ENCODE peak calls at places on chromosomes 4 and X, in six cellular contexts. F is left ventricle myocardium inferior, K is GM23248, Z is upper lobe of right lung, I is brain microvascular endothelial cell, B is body of pancreas. T is an unnamed sample.
A peak's percentile ranks its signal among the peaks of the same experiment; 100 is the strongest.

GRCh38 chr4:127783026-127783769 is 1.1 kb downstream of the HSPA4L start:
- DNase-seq in F (peak; percentile 66), K (peak; percentile 66), Z (peak; percentile 71), I (peak; percentile 54), B (peak; percentile 73), T (peak; percentile 60)

GRCh38 chr4:5469151-5469775 is 239.1 kb downstream of the EVC2 start:
- DNase-seq in F (no peak), K (no peak), Z (no peak), I (no peak), B (no peak), T (no peak)

GRCh38 chrX:111376897-111377601 is 34.9 kb downstream of the DCX start:
- DNase-seq in F (no peak), K (no peak), Z (no peak), I (no peak), B (no peak), T (no peak)

GRCh38 chr4:159169903-159170302 is 67.0 kb downstream of the RAPGEF2 start:
- DNase-seq in F (no peak), K (no peak), Z (no peak), I (no peak), B (no peak), T (no peak)

GRCh38 chr4:48162162-48162561 is 28.1 kb upstream of the TXK start:
- DNase-seq in F (no peak), K (no peak), Z (no peak), I (peak; percentile 37), B (no peak), T (no peak)

GRCh38 chr4:128974203-128974602 is 119.1 kb downstream of the SCLT1 start:
- DNase-seq in F (no peak), K (no peak), Z (no peak), I (no peak), B (no peak), T (no peak)

GRCh38 chrX:44435047-44435446 is 91.6 kb upstream of the EFHC2 start:
- DNase-seq in F (no peak), K (no peak), Z (no peak), I (no peak), B (no peak), T (no peak)

GRCh38 chrX:19571708-19572107 is 56.4 kb upstream of the MAP3K15 start:
- DNase-seq in F (no peak), K (no peak), Z (no peak), I (no peak), B (no peak), T (no peak)

GRCh38 chr4:112536123-112536522 is 20.1 kb upstream of the NEUROG2 start:
- DNase-seq in F (no peak), K (no peak), Z (no peak), I (no peak), B (no peak), T (no peak)

GRCh38 chrX:53318766-53319353 is 37.5 kb upstream of the IQSEC2 start:
- DNase-seq in F (no peak), K (no peak), Z (no peak), I (no peak), B (no peak), T (no peak)

GRCh38 chrX:69616520-69617203 is 749 bp downstream of the EDA start:
- DNase-seq in F (peak; percentile 33), K (peak; percentile 4), Z (peak; percentile 63), I (no peak), B (peak; percentile 11), T (peak; percentile 25)

GRCh38 chr4:2944882-2945526 is 18.2 kb downstream of the NOP14 start:
- DNase-seq in F (no peak), K (no peak), Z (no peak), I (no peak), B (no peak), T (no peak)

GRCh38 chr4:42282081-42282901 is 115.0 kb upstream of the SHISA3 start:
- DNase-seq in F (peak; percentile 29), K (peak; percentile 85), Z (no peak), I (peak; percentile 75), B (peak; percentile 35), T (peak; percentile 30)

GRCh38 chr4:150229538-150229937 is 151.3 kb downstream of the DCLK2 start:
- DNase-seq in F (no peak), K (peak; percentile 64), Z (no peak), I (peak; percentile 57), B (no peak), T (no peak)

GRCh38 chrX:104432321-104432720 is 133.7 kb upstream of the IL1RAPL2 start:
- DNase-seq in F (no peak), K (no peak), Z (no peak), I (no peak), B (no peak), T (no peak)

GRCh38 chr4:106852416-106852815 is 183.7 kb downstream of the DKK2 start:
- DNase-seq in F (no peak), K (no peak), Z (no peak), I (no peak), B (no peak), T (no peak)

GRCh38 chr4:96036781-96037180 is 196.9 kb downstream of the PDHA2 start:
- DNase-seq in F (no peak), K (no peak), Z (no peak), I (no peak), B (no peak), T (no peak)

GRCh38 chrX:150410513-150410912 is 47.4 kb downstream of the MAMLD1 start:
- DNase-seq in F (no peak), K (no peak), Z (no peak), I (no peak), B (no peak), T (no peak)

GRCh38 chr4:123352240-123352945 is 44.2 kb upstream of the SPRY1 start:
- DNase-seq in F (no peak), K (peak; percentile 40), Z (no peak), I (no peak), B (no peak), T (no peak)

GRCh38 chr4:152968806-152969394 is 32.8 kb downstream of the FHDC1 start:
- DNase-seq in F (no peak), K (peak; percentile 75), Z (no peak), I (no peak), B (no peak), T (no peak)

GRCh38 chr4:2469192-2469984 is 482 bp downstream of the RNF4 start:
- DNase-seq in F (peak; percentile 34), K (peak; percentile 63), Z (peak; percentile 79), I (no peak), B (peak; percentile 47), T (peak; percentile 67)

DNA sequence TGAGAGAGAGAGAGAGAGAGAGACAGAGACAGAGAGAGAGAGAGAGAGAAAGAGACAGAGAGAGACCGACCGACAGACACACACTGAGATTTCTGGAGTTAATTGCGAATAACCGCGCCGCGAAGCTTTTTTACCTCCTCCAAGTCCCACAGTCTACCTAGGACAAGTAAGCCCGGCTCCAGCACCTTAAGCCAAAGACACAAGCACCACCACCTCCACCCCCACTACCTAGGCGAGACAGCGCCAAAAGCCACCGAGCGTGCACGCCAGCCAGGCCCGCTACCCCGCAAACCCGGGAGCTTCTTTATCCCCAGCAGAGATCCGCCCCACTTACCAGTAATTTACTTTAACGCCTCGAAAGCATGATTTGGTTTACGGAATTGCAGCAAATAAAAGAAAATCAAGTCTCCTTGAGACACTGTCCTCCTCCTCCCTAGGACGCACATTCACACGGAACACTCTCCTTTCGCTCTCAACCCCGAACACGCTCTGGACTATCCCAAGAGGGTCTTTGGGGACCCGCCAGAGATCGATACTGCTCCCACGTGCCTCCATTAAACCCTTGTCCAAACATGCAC is 649.6 kb upstream of the DIPK2B start:
- DNase-seq in F (no peak), K (peak; percentile 27), Z (no peak), I (no peak), B (no peak), T (no peak)
- H3K27ac ChIP-seq in F (no peak overlapping the region), K (no peak overlapping the region), Z (peak overlapping the region; percentile 30), I (no peak overlapping the region), B (no peak overlapping the region), T (peak overlapping the region; percentile 47)

GRCh38 chr4:185318679-185319078 is 77.0 kb downstream of the LRP2BP start:
- DNase-seq in F (no peak), K (no peak), Z (no peak), I (no peak), B (no peak), T (no peak)
- H3K27ac ChIP-seq in F (no peak overlapping the region), K (no peak overlapping the region), Z (no peak overlapping the region), I (peak overlapping the region; percentile 28), B (no peak overlapping the region), T (no peak overlapping the region)

DNA sequence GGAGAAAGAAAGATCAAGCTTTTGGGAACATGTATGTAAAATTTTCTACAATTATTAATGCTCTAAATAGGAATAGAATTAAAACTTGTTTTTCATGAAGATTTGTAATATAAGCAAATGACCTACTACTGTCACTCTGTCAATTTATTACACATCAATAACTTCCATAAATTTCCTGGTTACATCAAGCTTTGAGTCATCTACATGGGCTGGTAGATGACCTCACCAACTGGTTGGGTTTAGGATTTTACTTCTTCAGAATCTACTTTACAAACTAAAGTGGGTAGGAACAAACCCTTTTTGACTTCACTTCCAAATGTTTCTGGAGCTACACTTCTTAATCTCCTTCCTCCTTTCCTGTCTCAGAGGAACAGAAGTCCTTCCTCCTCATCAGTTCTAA is 12.0 kb upstream of the LRAT start:
- DNase-seq in F (no peak), K (no peak), Z (no peak), I (no peak), B (no peak), T (no peak)
- H3K27ac ChIP-seq in F (no peak overlapping the region), K (no peak overlapping the region), Z (no peak overlapping the region), I (no peak overlapping the region), B (no peak overlapping the region), T (no peak overlapping the region)

GRCh38 chr4:8131210-8131609 is 27.4 kb downstream of the ABLIM2 start:
- DNase-seq in F (no peak), K (no peak), Z (no peak), I (no peak), B (no peak), T (no peak)
- H3K27ac ChIP-seq in F (no peak overlapping the region), K (no peak overlapping the region), Z (no peak overlapping the region), I (no peak overlapping the region), B (no peak overlapping the region), T (no peak overlapping the region)

GRCh38 chr4:119080721-119081541 is 54.7 kb upstream of the MYOZ2 start:
- DNase-seq in F (no peak), K (peak; percentile 13), Z (no peak), I (no peak), B (no peak), T (no peak)
- H3K27ac ChIP-seq in F (peak overlapping the region; percentile 68), K (no peak overlapping the region), Z (no peak overlapping the region), I (no peak overlapping the region), B (no peak overlapping the region), T (peak overlapping the region; percentile 51)

GRCh38 chr4:568962-569361 is 7.1 kb downstream of the TMEM271 start:
- DNase-seq in F (no peak), K (no peak), Z (no peak), I (no peak), B (no peak), T (no peak)

GRCh38 chr4:567457-568350 is 8.4 kb downstream of the TMEM271 start:
- DNase-seq in F (no peak), K (no peak), Z (no peak), I (no peak), B (no peak), T (no peak)

GRCh38 chr4:569958-570667 is 6.0 kb downstream of the TMEM271 start:
- DNase-seq in F (no peak), K (no peak), Z (no peak), I (no peak), B (no peak), T (no peak)

GRCh38 chr4:566508-567295 is 9.4 kb downstream of the TMEM271 start:
- DNase-seq in F (no peak), K (no peak), Z (no peak), I (no peak), B (no peak), T (no peak)

GRCh38 chr4:568351-568652 is 7.8 kb downstream of the TMEM271 start:
- DNase-seq in F (no peak), K (no peak), Z (no peak), I (no peak), B (no peak), T (no peak)
- H3K27ac ChIP-seq in F (no peak overlapping the region), K (no peak overlapping the region), Z (no peak overlapping the region), I (no peak overlapping the region), B (no peak overlapping the region), T (no peak overlapping the region)